ENCODE peak calls at places on chromosomes 7 and 10, in five cellular contexts. One of them, this sample, is unnamed.
A peak's percentile ranks its signal among the peaks of the same experiment; 100 is the strongest.

GRCh38 chr7:130299909-130300308 is 6.9 kb downstream of the CPA4 start:
- DNase-seq in spleen: no peak
- DNase-seq in ovary: no peak
- DNase-seq in uterus: no peak
- DNase-seq in gastrocnemius medialis: no peak
- DNase-seq in this sample: no peak

GRCh38 chr7:74048999-74049599 is 21.1 kb downstream of the ELN start:
- DNase-seq in spleen: no peak
- DNase-seq in ovary: no peak
- DNase-seq in uterus: no peak
- DNase-seq in gastrocnemius medialis: no peak
- DNase-seq in this sample: no peak

GRCh38 chr10:17742918-17743317 is 9.1 kb upstream of the TMEM236 start:
- DNase-seq in spleen: no peak
- DNase-seq in ovary: peak; percentile 57
- DNase-seq in uterus: peak; percentile 55
- DNase-seq in gastrocnemius medialis: no peak
- DNase-seq in this sample: no peak

GRCh38 chr10:7937315-7937945 is 117.1 kb upstream of the GATA3 start:
- DNase-seq in spleen: no peak
- DNase-seq in ovary: no peak
- DNase-seq in uterus: no peak
- DNase-seq in gastrocnemius medialis: no peak
- DNase-seq in this sample: no peak

GRCh38 chr10:75428434-75429158 is 2.8 kb upstream of the LRMDA start:
- DNase-seq in spleen: no peak
- DNase-seq in ovary: peak; percentile 38
- DNase-seq in uterus: peak; percentile 33
- DNase-seq in gastrocnemius medialis: no peak
- DNase-seq in this sample: no peak

GRCh38 chr10:21084700-21085099 is 187.6 kb upstream of the NEBL start:
- DNase-seq in spleen: no peak
- DNase-seq in ovary: no peak
- DNase-seq in uterus: no peak
- DNase-seq in gastrocnemius medialis: no peak
- DNase-seq in this sample: no peak

GRCh38 chr10:51397695-51398094 is 301.7 kb downstream of the CSTF2T start:
- DNase-seq in spleen: no peak
- DNase-seq in ovary: no peak
- DNase-seq in uterus: peak; percentile 58
- DNase-seq in gastrocnemius medialis: peak; percentile 64
- DNase-seq in this sample: no peak

GRCh38 chr10:117663750-117664149 is 121.2 kb downstream of the EMX2 start:
- DNase-seq in spleen: no peak
- DNase-seq in ovary: no peak
- DNase-seq in uterus: peak; percentile 59
- DNase-seq in gastrocnemius medialis: no peak
- DNase-seq in this sample: no peak

GRCh38 chr10:68208424-68209042 is 23.4 kb downstream of the ATOH7 start:
- DNase-seq in spleen: no peak
- DNase-seq in ovary: peak; percentile 52
- DNase-seq in uterus: no peak
- DNase-seq in gastrocnemius medialis: no peak
- DNase-seq in this sample: no peak

GRCh38 chr7:26813426-26813825 is 51.0 kb downstream of the SKAP2 start:
- DNase-seq in spleen: no peak
- DNase-seq in ovary: no peak
- DNase-seq in uterus: no peak
- DNase-seq in gastrocnemius medialis: no peak
- DNase-seq in this sample: no peak

GRCh38 chr7:159142730-159143129 is 1.9 kb downstream of the VIPR2 start:
- DNase-seq in spleen: peak; percentile 15
- DNase-seq in ovary: no peak
- DNase-seq in uterus: no peak
- DNase-seq in gastrocnemius medialis: no peak
- DNase-seq in this sample: no peak

GRCh38 chr7:148935451-148935850 is 51.4 kb upstream of the EZH2 start:
- DNase-seq in spleen: peak; percentile 53
- DNase-seq in ovary: no peak
- DNase-seq in uterus: no peak
- DNase-seq in gastrocnemius medialis: no peak
- DNase-seq in this sample: no peak

GRCh38 chr7:148944935-148945934 is 61.1 kb upstream of the EZH2 start:
- DNase-seq in spleen: peak; percentile 35
- DNase-seq in ovary: no peak
- DNase-seq in uterus: no peak
- DNase-seq in gastrocnemius medialis: no peak
- DNase-seq in this sample: no peak

GRCh38 chr7:148941598-148942280 is 57.6 kb upstream of the EZH2 start:
- DNase-seq in spleen: peak; percentile 86
- DNase-seq in ovary: peak; percentile 54
- DNase-seq in uterus: peak; percentile 42
- DNase-seq in gastrocnemius medialis: peak; percentile 32
- DNase-seq in this sample: no peak

GRCh38 chr7:148939128-148939747 is 55.1 kb upstream of the EZH2 start:
- DNase-seq in spleen: no peak
- DNase-seq in ovary: no peak
- DNase-seq in uterus: no peak
- DNase-seq in gastrocnemius medialis: no peak
- DNase-seq in this sample: no peak

GRCh38 chr7:148940702-148941597 is 56.9 kb upstream of the EZH2 start:
- DNase-seq in spleen: peak; percentile 93
- DNase-seq in ovary: peak; percentile 81
- DNase-seq in uterus: peak; percentile 79
- DNase-seq in gastrocnemius medialis: peak; percentile 66
- DNase-seq in this sample: peak; percentile 24
- TF ChIP-seq POLR2A in spleen: no peak
- TF ChIP-seq POLR2A in ovary: peak; percentile 50
- TF ChIP-seq POLR2A in uterus: no peak
- TF ChIP-seq POLR2A in gastrocnemius medialis: peak; percentile 76
- TF ChIP-seq POLR2A in this sample: no peak

GRCh38 chr10:118729641-118730258 is 25.0 kb downstream of the CACUL1 start:
- DNase-seq in spleen: no peak
- DNase-seq in ovary: no peak
- DNase-seq in uterus: no peak
- DNase-seq in gastrocnemius medialis: no peak
- DNase-seq in this sample: no peak
- H3K4me3 ChIP-seq in spleen: peak overlapping the region; percentile 61
- H3K4me3 ChIP-seq in ovary: no peak overlapping the region
- H3K4me3 ChIP-seq in uterus: no peak overlapping the region
- H3K4me3 ChIP-seq in gastrocnemius medialis: no peak overlapping the region
- H3K4me3 ChIP-seq in this sample: no peak overlapping the region

GRCh38 chr10:30027057-30028005 is 32.1 kb downstream of the JCAD start:
- DNase-seq in spleen: peak; percentile 95
- DNase-seq in ovary: no peak
- DNase-seq in uterus: peak; percentile 63
- DNase-seq in gastrocnemius medialis: no peak
- DNase-seq in this sample: peak; percentile 7
- TF ChIP-seq POLR2A in spleen: no peak
- TF ChIP-seq POLR2A in ovary: no peak
- TF ChIP-seq POLR2A in uterus: no peak
- TF ChIP-seq POLR2A in gastrocnemius medialis: no peak
- TF ChIP-seq POLR2A in this sample: no peak

DNA sequence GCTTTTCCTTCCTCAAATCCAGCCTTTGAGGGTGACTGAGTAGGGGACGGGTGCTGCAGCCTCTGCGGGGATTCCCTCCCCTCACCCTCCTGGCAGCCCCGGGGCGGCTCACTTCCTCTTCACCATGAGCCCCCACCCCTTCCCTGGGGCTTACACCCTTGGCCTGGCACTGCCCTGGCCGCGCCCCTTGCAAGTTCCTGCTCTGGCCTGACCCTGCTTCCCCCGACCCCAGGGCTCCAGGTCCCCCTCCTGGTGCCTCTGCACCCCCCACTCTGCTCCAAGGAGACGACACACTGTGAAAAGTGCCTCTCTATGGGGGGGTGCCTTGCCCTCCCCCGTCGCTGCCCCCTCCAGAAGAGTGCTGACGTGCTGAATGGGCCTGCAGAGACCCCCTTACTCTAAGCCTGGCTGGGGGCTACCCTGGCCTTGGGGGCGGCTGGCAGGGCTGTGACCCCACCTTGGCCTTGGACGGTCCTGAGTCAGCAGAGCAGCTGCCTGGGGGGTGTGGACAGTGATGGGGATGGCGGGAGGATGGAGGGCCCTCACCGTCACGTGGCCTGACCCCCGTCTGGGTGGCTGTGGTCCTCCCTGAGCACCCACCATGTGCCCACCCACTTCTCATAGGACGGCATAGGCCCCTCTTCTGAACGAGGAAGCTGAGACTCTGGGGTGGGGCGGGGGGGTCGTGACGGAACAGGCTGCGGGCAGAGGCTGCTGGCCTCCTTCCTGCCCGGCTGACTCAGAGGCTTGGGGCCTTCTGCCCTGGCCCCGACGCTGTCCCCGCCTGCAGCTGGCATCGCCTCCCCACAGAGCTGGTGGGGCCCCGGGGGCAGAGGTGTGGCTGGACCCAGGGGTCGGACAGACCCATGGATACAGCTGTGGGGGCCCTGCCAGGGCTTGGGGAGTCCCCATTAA is 9.8 kb downstream of the LFNG start:
- DNase-seq in spleen: peak; percentile 98
- DNase-seq in ovary: no peak
- DNase-seq in uterus: peak; percentile 24
- DNase-seq in gastrocnemius medialis: peak; percentile 48
- DNase-seq in this sample: peak; percentile 67
- H3K4me3 ChIP-seq in spleen: peak overlapping the region; percentile 64
- H3K4me3 ChIP-seq in ovary: no peak overlapping the region
- H3K4me3 ChIP-seq in uterus: no peak overlapping the region
- H3K4me3 ChIP-seq in gastrocnemius medialis: no peak overlapping the region
- H3K4me3 ChIP-seq in this sample: no peak overlapping the region

GRCh38 chr10:13327516-13327915 is 20.6 kb downstream of the SEPHS1 start:
- DNase-seq in spleen: no peak
- DNase-seq in ovary: no peak
- DNase-seq in uterus: no peak
- DNase-seq in gastrocnemius medialis: no peak
- DNase-seq in this sample: no peak

GRCh38 chr10:13321576-13321975 is 21.7 kb upstream of the PHYH start:
- DNase-seq in spleen: no peak
- DNase-seq in ovary: no peak
- DNase-seq in uterus: no peak
- DNase-seq in gastrocnemius medialis: no peak
- DNase-seq in this sample: no peak

GRCh38 chr10:13317474-13317873 is 17.6 kb upstream of the PHYH start:
- DNase-seq in spleen: peak; percentile 78
- DNase-seq in ovary: no peak
- DNase-seq in uterus: peak; percentile 37
- DNase-seq in gastrocnemius medialis: no peak
- DNase-seq in this sample: no peak

GRCh38 chr10:13319166-13319565 is 19.3 kb upstream of the PHYH start:
- DNase-seq in spleen: no peak
- DNase-seq in ovary: no peak
- DNase-seq in uterus: no peak
- DNase-seq in gastrocnemius medialis: no peak
- DNase-seq in this sample: no peak

GRCh38 chr10:13322615-13323148 is 22.8 kb upstream of the PHYH start:
- DNase-seq in spleen: no peak
- DNase-seq in ovary: no peak
- DNase-seq in uterus: no peak
- DNase-seq in gastrocnemius medialis: no peak
- DNase-seq in this sample: no peak
- TF ChIP-seq POLR2A in spleen: no peak
- TF ChIP-seq POLR2A in ovary: no peak
- TF ChIP-seq POLR2A in uterus: no peak
- TF ChIP-seq POLR2A in gastrocnemius medialis: no peak
- TF ChIP-seq POLR2A in this sample: no peak

DNA sequence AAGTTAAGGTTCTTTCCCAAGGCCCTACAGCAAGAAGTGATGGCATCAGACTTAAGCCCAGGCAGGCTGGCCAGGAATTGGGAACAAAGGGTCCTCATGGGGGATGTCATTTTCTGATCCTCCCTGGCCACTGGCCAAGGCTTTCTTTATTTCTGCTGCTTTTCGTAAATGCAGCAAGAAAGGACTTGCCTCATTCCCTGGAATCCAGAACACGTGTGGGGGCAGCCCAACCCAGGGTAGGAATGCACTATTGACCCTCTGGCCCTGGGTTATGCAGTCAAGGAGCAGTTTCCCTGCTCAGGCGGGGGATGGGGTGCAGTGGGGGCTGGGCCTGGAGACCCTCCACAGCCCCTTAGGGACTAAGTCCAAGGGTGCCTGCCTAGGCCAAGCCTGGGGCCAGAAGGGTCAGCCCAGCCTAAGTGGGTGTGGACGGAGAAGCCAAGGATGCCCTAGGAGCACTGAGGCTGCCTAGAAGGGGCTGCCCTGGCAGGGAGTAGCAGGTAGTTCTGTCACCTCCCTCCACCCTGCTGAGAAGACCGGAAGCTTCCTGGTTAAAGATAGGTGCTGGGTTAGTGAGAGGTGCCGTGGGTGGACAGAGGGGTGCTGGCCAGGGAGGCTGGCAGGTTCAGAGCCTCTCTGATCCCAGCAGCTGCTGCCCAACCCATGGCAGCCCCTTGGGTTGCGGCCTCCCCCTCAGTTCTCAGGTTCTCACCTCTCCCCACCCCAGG is 179.2 kb downstream of the SH3PXD2A start:
- DNase-seq in spleen: no peak
- DNase-seq in ovary: peak; percentile 49
- DNase-seq in uterus: peak; percentile 82
- DNase-seq in gastrocnemius medialis: peak; percentile 53
- DNase-seq in this sample: no peak
- H3K4me3 ChIP-seq in spleen: no peak overlapping the region
- H3K4me3 ChIP-seq in ovary: peak overlapping the region; percentile 10
- H3K4me3 ChIP-seq in uterus: peak overlapping the region; percentile 24
- H3K4me3 ChIP-seq in gastrocnemius medialis: no peak overlapping the region
- H3K4me3 ChIP-seq in this sample: no peak overlapping the region

GRCh38 chr10:100291356-100291755 is 4.9 kb upstream of the BLOC1S2 start:
- DNase-seq in spleen: no peak
- DNase-seq in ovary: no peak
- DNase-seq in uterus: no peak
- DNase-seq in gastrocnemius medialis: no peak
- DNase-seq in this sample: no peak

GRCh38 chr10:100282907-100283306 is 3.6 kb downstream of the BLOC1S2 start:
- DNase-seq in spleen: no peak
- DNase-seq in ovary: no peak
- DNase-seq in uterus: no peak
- DNase-seq in gastrocnemius medialis: no peak
- DNase-seq in this sample: no peak

GRCh38 chr10:100287756-100288155 is 1.3 kb upstream of the BLOC1S2 start:
- DNase-seq in spleen: no peak
- DNase-seq in ovary: no peak
- DNase-seq in uterus: no peak
- DNase-seq in gastrocnemius medialis: no peak
- DNase-seq in this sample: no peak

GRCh38 chr10:100286051-100287033 is at the start of gene BLOC1S2:
- DNase-seq in spleen: peak; percentile 96
- DNase-seq in ovary: peak; percentile 92
- DNase-seq in uterus: peak; percentile 81
- DNase-seq in gastrocnemius medialis: peak; percentile 80
- DNase-seq in this sample: peak; percentile 26
- TF ChIP-seq POLR2A in spleen: peak; percentile 59
- TF ChIP-seq POLR2A in ovary: peak; percentile 78
- TF ChIP-seq POLR2A in uterus: peak; percentile 51
- TF ChIP-seq POLR2A in gastrocnemius medialis: peak; percentile 88
- TF ChIP-seq POLR2A in this sample: peak; percentile 42

GRCh38 chr7:146656988-146657387 is 540.4 kb downstream of the CNTNAP2 start:
- DNase-seq in spleen: no peak
- DNase-seq in ovary: no peak
- DNase-seq in uterus: no peak
- DNase-seq in gastrocnemius medialis: no peak
- DNase-seq in this sample: no peak
- H3K4me3 ChIP-seq in spleen: no peak overlapping the region
- H3K4me3 ChIP-seq in ovary: no peak overlapping the region
- H3K4me3 ChIP-seq in uterus: no peak overlapping the region
- H3K4me3 ChIP-seq in gastrocnemius medialis: no peak overlapping the region
- H3K4me3 ChIP-seq in this sample: no peak overlapping the region

GRCh38 chr7:107743567-107744344 is at the start of gene CBLL1:
- DNase-seq in spleen: peak; percentile 100
- DNase-seq in ovary: peak; percentile 97
- DNase-seq in uterus: peak; percentile 96
- DNase-seq in gastrocnemius medialis: peak; percentile 95
- DNase-seq in this sample: peak; percentile 84
- TF ChIP-seq POLR2A in spleen: no peak
- TF ChIP-seq POLR2A in ovary: peak; percentile 73
- TF ChIP-seq POLR2A in uterus: peak; percentile 65
- TF ChIP-seq POLR2A in gastrocnemius medialis: peak; percentile 65
- TF ChIP-seq POLR2A in this sample: peak; percentile 70